ENCODE peak calls at places on chromosomes 13 and 19, in ten cellular contexts. E, Z, S, P, U, Q, W, K, G and F are unnamed samples.

GRCh38 chr13:24076124-24076523 is 84.4 kb upstream of the SPATA13 start:
- DNase-seq in S (no peak), E (no peak), K (no peak), U (no peak), W (no peak), G (no peak), P (no peak), Q (no peak), Z (no peak), F (no peak)

GRCh38 chr13:111359237-111359915 is 38.9 kb downstream of the TEX29 start:
- DNase-seq in U (no peak), E (no peak), P (peak; percentile 54), Q (no peak), K (peak; percentile 28), Z (no peak), W (peak; percentile 51), G (no peak), S (no peak), F (peak; percentile 75)

GRCh38 chr19:28878862-28879566 is 333.9 kb downstream of the UQCRFS1 start:
- DNase-seq in Q (peak; percentile 81), K (peak; percentile 76), Z (peak; percentile 23), W (peak; percentile 76), S (peak; percentile 25), E (peak; percentile 51), P (peak; percentile 50), G (no peak), U (peak; percentile 83), F (peak; percentile 76)

GRCh38 chr19:5228932-5229777 is 111.5 kb downstream of the PTPRS start:
- DNase-seq in Q (no peak), E (no peak), G (no peak), S (no peak), U (peak; percentile 13), W (no peak), K (no peak), P (no peak), Z (no peak), F (no peak)

GRCh38 chr13:60933638-60934037 is 482.0 kb downstream of the PCDH20 start:
- DNase-seq in U (no peak), Z (no peak), P (no peak), G (no peak), K (no peak), Q (no peak), W (no peak), S (no peak), E (peak; percentile 60), F (no peak)

GRCh38 chr13:79384022-79384610 is 21.9 kb downstream of the RBM26 start:
- DNase-seq in P (no peak), Z (no peak), U (no peak), Q (no peak), E (no peak), K (no peak), W (no peak), G (no peak), S (no peak), F (no peak)

GRCh38 chr13:23613971-23614370 is 43.8 kb downstream of the TNFRSF19 start:
- DNase-seq in E (no peak), G (no peak), K (no peak), P (no peak), U (no peak), Z (no peak), W (no peak), Q (no peak), S (no peak), F (no peak)

GRCh38 chr19:33683881-33684549 is 62.3 kb downstream of the CHST8 start:
- DNase-seq in S (no peak), U (peak; percentile 31), E (peak; percentile 30), G (peak; percentile 76), K (peak; percentile 22), Q (peak; percentile 88), Z (no peak), W (peak; percentile 90), P (peak; percentile 50), F (peak; percentile 84)

GRCh38 chr13:104553156-104553555 is 1486.9 kb upstream of the SLC10A2 start:
- DNase-seq in Q (no peak), K (peak; percentile 30), U (peak; percentile 52), W (no peak), G (no peak), S (no peak), Z (no peak), P (no peak), E (no peak), F (no peak)

GRCh38 chr19:20371911-20372310 is 193.7 kb downstream of the ZNF737 start:
- DNase-seq in K (no peak), E (no peak), P (no peak), Z (no peak), G (no peak), Q (no peak), W (no peak), S (no peak), U (no peak), F (peak; percentile 89)

GRCh38 chr13:104586010-104586746 is 1520.0 kb upstream of the SLC10A2 start:
- DNase-seq in U (peak; percentile 85), E (peak; percentile 49), G (no peak), W (no peak), S (no peak), Q (no peak), K (peak; percentile 64), P (no peak), Z (no peak), F (no peak)